ENCODE peak calls at places on chromosomes 5 and 9, in four cellular contexts. Y, G, O and F are unnamed samples.

GRCh38 chr5:131999991-132000490 is 11.4 kb downstream of the ACSL6 start:
- DNase-seq in Y (no peak), G (no peak), O (no peak), F (no peak)

GRCh38 chr9:7988644-7989280 is 189.2 kb upstream of the DMAC1 start:
- DNase-seq in Y (no peak), G (no peak), O (no peak), F (no peak)

GRCh38 chr9:15513335-15513734 is 2.6 kb upstream of the PSIP1 start:
- DNase-seq in Y (no peak), G (no peak), O (no peak), F (peak; percentile 88)

GRCh38 chr5:102807878-102808502 is 52.9 kb downstream of the PAM start:
- DNase-seq in Y (no peak), G (no peak), O (no peak), F (peak; percentile 75)

GRCh38 chr9:112822618-112823017 is 68.1 kb downstream of the SLC46A2 start:
- DNase-seq in Y (no peak), G (no peak), O (no peak), F (no peak)

GRCh38 chr5:106258591-106259125 is 1412.1 kb downstream of the EFNA5 start:
- DNase-seq in Y (no peak), G (no peak), O (no peak), F (no peak)

GRCh38 chr5:39543335-39543734 is 118.6 kb upstream of the DAB2 start:
- DNase-seq in Y (no peak), G (no peak), O (no peak), F (no peak)

GRCh38 chr9:131608469-131609115 is 63.3 kb downstream of the PRRT1B start:
- DNase-seq in Y (no peak), G (no peak), O (peak; percentile 24), F (peak; percentile 91)

GRCh38 chr5:111461934-111462333 is 50.4 kb downstream of the STARD4 start:
- DNase-seq in Y (no peak), G (no peak), O (no peak), F (no peak)

GRCh38 chr5:125476888-125477585 is 730.6 kb upstream of the ZNF608 start:
- DNase-seq in Y (no peak), G (no peak), O (no peak), F (no peak)

GRCh38 chr9:122954253-122954691 is 13.5 kb downstream of the RABGAP1 start:
- DNase-seq in Y (no peak), G (no peak), O (no peak), F (no peak)

GRCh38 chr9:87865626-87866025 is 17.1 kb upstream of the SPATA31E1 start:
- DNase-seq in Y (no peak), G (no peak), O (no peak), F (no peak)

GRCh38 chr5:149583394-149583793 is 2.1 kb downstream of the ARHGEF37 start:
- DNase-seq in Y (no peak), G (no peak), O (no peak), F (no peak)

GRCh38 chr5:151700816-151701215 is 14.1 kb upstream of the SPARC start:
- DNase-seq in Y (no peak), G (no peak), O (no peak), F (no peak)

GRCh38 chr9:13480688-13481087 is 201.2 kb upstream of the MPDZ start:
- DNase-seq in Y (no peak), G (no peak), O (no peak), F (no peak)

GRCh38 chr9:93071464-93071863 is 13.0 kb downstream of the SUSD3 start:
- DNase-seq in Y (peak; percentile 24), G (no peak), O (peak; percentile 38), F (peak; percentile 81)

GRCh38 chr9:125325821-125326220 is 64.2 kb downstream of the GAPVD1 start:
- DNase-seq in Y (no peak), G (no peak), O (no peak), F (no peak)

GRCh38 chr9:114906922-114907571 is 23.3 kb downstream of the TNFSF8 start:
- DNase-seq in Y (no peak), G (no peak), O (peak; percentile 38), F (peak; percentile 93)

GRCh38 chr5:90093931-90094485 is 315.5 kb downstream of the CETN3 start:
- DNase-seq in Y (no peak), G (no peak), O (no peak), F (no peak)

GRCh38 chr5:124755565-124755964 is 9.1 kb upstream of the ZNF608 start:
- DNase-seq in Y (no peak), G (no peak), O (no peak), F (no peak)

GRCh38 chr5:74634611-74635286 is 5.8 kb downstream of the ENC1 start:
- DNase-seq in Y (no peak), G (no peak), O (no peak), F (no peak)

GRCh38 chr9:8863886-8864881 is 1064.6 kb upstream of the DMAC1 start:
- DNase-seq in Y (no peak), G (no peak), O (no peak), F (no peak)

GRCh38 chr9:81621111-81621510 is 68.2 kb downstream of the TLE1 start:
- DNase-seq in Y (no peak), G (no peak), O (no peak), F (no peak)

GRCh38 chr5:149519624-149520023 is 31.6 kb downstream of the CSNK1A1 start:
- DNase-seq in Y (no peak), G (no peak), O (no peak), F (no peak)

GRCh38 chr9:122125158-122125890 is 32.2 kb upstream of the TTLL11 start:
- DNase-seq in Y (peak; percentile 55), G (peak; percentile 64), O (peak; percentile 87), F (peak; percentile 94)

GRCh38 chr5:155460501-155460931 is 447.0 kb downstream of the KIF4B start:
- DNase-seq in Y (no peak), G (no peak), O (no peak), F (no peak)

GRCh38 chr5:73290242-73290641 is 117.2 kb downstream of the TMEM174 start:
- DNase-seq in Y (no peak), G (no peak), O (no peak), F (no peak)

GRCh38 chr5:111572561-111572960 is 60.2 kb upstream of the STARD4 start:
- DNase-seq in Y (no peak), G (no peak), O (no peak), F (no peak)

GRCh38 chr5:864492-865167 is 13.8 kb upstream of the ZDHHC11 start:
- DNase-seq in Y (no peak), G (no peak), O (no peak), F (no peak)

GRCh38 chr5:865168-865521 is 14.4 kb upstream of the ZDHHC11 start:
- DNase-seq in Y (no peak), G (no peak), O (no peak), F (no peak)

GRCh38 chr5:865771-866170 is 15.0 kb upstream of the ZDHHC11 start:
- DNase-seq in Y (no peak), G (no peak), O (no peak), F (no peak)

GRCh38 chr5:868599-869135 is 17.9 kb upstream of the ZDHHC11 start:
- DNase-seq in Y (no peak), G (no peak), O (no peak), F (no peak)

DNA sequence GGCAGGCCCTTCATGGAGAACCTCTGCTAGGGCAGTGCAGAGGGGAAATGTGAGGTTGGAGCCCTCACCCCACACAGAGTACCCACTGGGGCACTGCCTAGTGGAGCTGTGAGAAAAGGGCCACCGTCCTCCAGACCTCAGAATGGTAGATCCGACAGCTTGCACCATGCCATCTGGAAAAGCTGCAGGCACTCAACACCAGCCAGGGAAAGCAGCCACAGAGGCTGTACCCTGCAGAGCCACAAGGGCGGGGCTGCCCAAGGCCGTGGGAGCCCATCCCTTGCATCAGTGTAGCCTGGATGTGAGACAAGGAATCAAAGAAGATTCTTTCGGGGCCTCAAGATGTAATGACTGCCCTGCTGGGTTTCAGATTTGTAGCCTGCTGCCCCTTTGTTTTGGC is 16.5 kb upstream of the ZDHHC11 start:
- DNase-seq in Y (no peak), G (no peak), O (no peak), F (no peak)
- TF ChIP-seq CTCF in Y (no peak), G (no peak), O (no peak), F (peak; percentile 46)

GRCh38 chr5:12335938-12336337 is 431.7 kb upstream of the CTNND2 start:
- DNase-seq in Y (no peak), G (no peak), O (no peak), F (no peak)

GRCh38 chr5:12332480-12332879 is 428.2 kb upstream of the CTNND2 start:
- DNase-seq in Y (no peak), G (no peak), O (no peak), F (no peak)

GRCh38 chr5:12330993-12331588 is 426.8 kb upstream of the CTNND2 start:
- DNase-seq in Y (no peak), G (no peak), O (no peak), F (peak; percentile 91)

GRCh38 chr5:12330381-12330780 is 426.1 kb upstream of the CTNND2 start:
- DNase-seq in Y (no peak), G (no peak), O (no peak), F (peak; percentile 45)
- TF ChIP-seq CTCF in Y (no peak), G (no peak), O (no peak), F (no peak)

DNA sequence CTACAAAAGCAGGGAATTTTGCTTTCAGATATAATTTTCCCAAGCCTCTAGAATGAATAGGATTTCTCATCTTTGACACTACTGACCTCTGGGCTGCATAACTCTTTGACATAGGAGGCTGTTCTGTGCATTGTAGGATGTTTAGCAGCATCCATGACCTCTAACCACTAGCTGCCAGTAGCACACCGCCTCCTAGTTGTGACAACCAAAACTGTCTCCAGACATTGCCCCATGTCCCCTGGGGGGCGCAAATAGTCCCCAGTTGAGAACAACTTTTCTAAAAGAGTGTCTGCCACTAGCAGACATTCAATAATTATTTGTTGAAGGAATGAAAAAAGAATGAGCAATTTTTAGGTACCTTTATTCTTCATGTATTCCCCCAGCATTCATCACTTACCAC is 51.8 kb downstream of the POU4F3 start:
- DNase-seq in Y (no peak), G (no peak), O (no peak), F (peak; percentile 78)
- TF ChIP-seq CTCF in Y (no peak), G (peak; percentile 60), O (peak; percentile 29), F (peak; percentile 93)

DNA sequence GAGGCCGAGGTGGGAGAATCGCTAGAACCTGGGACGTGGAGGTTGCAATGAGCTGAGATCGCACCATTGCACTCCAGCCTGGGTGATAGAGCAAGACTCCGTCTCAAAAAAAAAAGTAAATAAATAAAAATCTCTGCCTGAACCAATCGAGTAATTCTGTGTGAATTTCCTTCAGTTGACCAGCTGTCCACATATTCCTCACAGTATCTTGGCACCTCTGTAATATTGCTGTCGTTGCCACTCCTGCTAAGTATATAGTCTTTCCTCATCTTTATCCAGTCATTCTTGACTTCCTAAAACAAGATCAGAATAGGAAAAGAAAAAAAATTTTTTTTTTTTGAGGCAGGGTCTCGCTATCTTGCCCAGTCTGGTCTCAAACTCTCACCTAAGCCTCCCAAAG is 29.9 kb downstream of the KDM3B start:
- DNase-seq in Y (no peak), G (no peak), O (no peak), F (no peak)
- TF ChIP-seq CTCF in Y (no peak), G (no peak), O (no peak), F (no peak)

GRCh38 chr9:133201424-133202144 is 7.5 kb downstream of the OBP2B start:
- DNase-seq in Y (no peak), G (no peak), O (no peak), F (no peak)

GRCh38 chr9:133202145-133202513 is 6.9 kb downstream of the OBP2B start:
- DNase-seq in Y (no peak), G (no peak), O (no peak), F (no peak)

GRCh38 chr9:133202688-133203453 is 6.2 kb downstream of the OBP2B start:
- DNase-seq in Y (no peak), G (no peak), O (no peak), F (no peak)

GRCh38 chr9:133200631-133201030 is 8.4 kb downstream of the OBP2B start:
- DNase-seq in Y (no peak), G (no peak), O (no peak), F (no peak)

GRCh38 chr9:133199648-133200321 is 9.3 kb downstream of the OBP2B start:
- DNase-seq in Y (peak; percentile 41), G (peak; percentile 29), O (no peak), F (peak; percentile 68)
- TF ChIP-seq CTCF in Y (peak; percentile 58), G (no peak), O (no peak), F (no peak)